ENCODE peak calls at places on chromosomes 3 and 15, in eight cellular contexts. U is myocyte, T is IMR-90, L is foreskin fibroblast, I is GM04503, A is progenitor cell of endocrine pancreas, F is Kasumi-1, H is fibroblast of mammary gland. R is an unnamed sample.

GRCh38 chr15:50523736-50524318 is 22.6 kb downstream of the USP50 start:
- DNase-seq in T (no peak), L (no peak), U (no peak), H (peak; percentile 49), I (peak; percentile 26), F (no peak), A (no peak), R (peak; percentile 17)

GRCh38 chr3:172289583-172289982 is 158.7 kb downstream of the GHSR start:
- DNase-seq in I (no peak), F (no peak), H (no peak), T (no peak), A (no peak), U (no peak), L (no peak), R (no peak)

GRCh38 chr15:98597666-98598065 is 50.7 kb upstream of the IGF1R start:
- DNase-seq in T (no peak), A (no peak), F (no peak), H (no peak), I (no peak), U (no peak), L (no peak), R (no peak)

GRCh38 chr15:65165875-65166274 is 19.3 kb downstream of the CLPX start:
- DNase-seq in L (no peak), F (no peak), T (no peak), I (no peak), U (no peak), A (no peak), H (no peak), R (no peak)

GRCh38 chr15:54082836-54083492 is 104.7 kb downstream of the UNC13C start:
- DNase-seq in L (no peak), I (no peak), H (peak; percentile 11), F (peak; percentile 37), U (peak; percentile 17), A (peak; percentile 15), T (peak; percentile 0), R (no peak)

GRCh38 chr15:81032818-81033217 is 32.1 kb downstream of the TLNRD1 start:
- DNase-seq in U (no peak), T (no peak), I (no peak), H (no peak), A (no peak), L (no peak), F (no peak), R (no peak)

GRCh38 chr3:164459526-164460151 is 618.7 kb downstream of the SI start:
- DNase-seq in F (no peak), A (no peak), T (no peak), I (no peak), H (peak; percentile 17), U (no peak), L (no peak), R (no peak)

GRCh38 chr15:33111051-33111451 is 83.5 kb downstream of the FMN1 start:
- DNase-seq in A (no peak), L (peak; percentile 48), I (no peak), H (peak; percentile 45), T (peak; percentile 75), U (no peak), F (no peak), R (no peak)

GRCh38 chr3:150265305-150265704 is 142.8 kb upstream of the TSC22D2 start:
- DNase-seq in A (no peak), F (no peak), L (no peak), U (no peak), I (no peak), T (no peak), H (no peak), R (no peak)

GRCh38 chr15:64870350-64870749 is 28.6 kb downstream of the PLEKHO2 start:
- DNase-seq in U (no peak), F (no peak), A (no peak), I (no peak), L (no peak), H (no peak), T (no peak), R (no peak)

GRCh38 chr15:71186267-71186666 is 71.0 kb downstream of the THSD4 start:
- DNase-seq in H (no peak), F (no peak), L (no peak), T (no peak), A (no peak), U (peak; percentile 10), I (no peak), R (no peak)

GRCh38 chr3:69370156-69370944 is 15.5 kb downstream of the FRMD4B start:
- DNase-seq in U (peak; percentile 91), T (no peak), L (peak; percentile 34), A (no peak), H (no peak), I (no peak), F (peak; percentile 47), R (no peak)

GRCh38 chr3:153158961-153159735 is 2.9 kb upstream of the RAP2B start:
- DNase-seq in H (no peak), U (no peak), T (no peak), L (no peak), A (no peak), F (no peak), I (no peak), R (no peak)

GRCh38 chr3:54574906-54575305 is 353.0 kb downstream of the LRTM1 start:
- DNase-seq in L (no peak), U (no peak), A (no peak), T (no peak), I (no peak), H (no peak), F (no peak), R (no peak)

GRCh38 chr3:49554639-49555265 is 475 bp downstream of the BSN start:
- DNase-seq in T (peak; percentile 10), A (peak; percentile 74), I (no peak), H (no peak), U (peak; percentile 43), L (peak; percentile 19), F (no peak), R (no peak)

GRCh38 chr3:122974764-122975162 is 52.8 kb downstream of the SEMA5B start:
- DNase-seq in H (peak; percentile 35), T (peak; percentile 54), F (no peak), U (peak; percentile 77), L (peak; percentile 23), I (no peak), A (no peak), R (no peak)

GRCh38 chr3:99565316-99565715 is 73.1 kb upstream of the COL8A1 start:
- DNase-seq in T (no peak), U (peak; percentile 47), L (no peak), I (no peak), F (no peak), A (no peak), H (no peak), R (no peak)

GRCh38 chr15:89648106-89649012 is 6.9 kb downstream of the KIF7 start:
- DNase-seq in F (no peak), L (no peak), U (no peak), T (no peak), I (no peak), A (no peak), H (no peak), R (no peak)

GRCh38 chr15:36612063-36612788 is 32.8 kb downstream of the CDIN1 start:
- DNase-seq in L (peak; percentile 91), F (no peak), I (peak; percentile 80), T (peak; percentile 97), H (peak; percentile 91), U (peak; percentile 60), A (no peak), R (peak; percentile 64)

GRCh38 chr15:64249842-64250575 is 87.2 kb upstream of the PPIB start:
- DNase-seq in F (no peak), L (no peak), I (no peak), U (no peak), T (peak; percentile 56), A (no peak), H (peak; percentile 21), R (no peak)

GRCh38 chr3:71089271-71089670 is 494.3 kb downstream of the FOXP1 start:
- DNase-seq in H (peak; percentile 54), L (peak; percentile 36), F (peak; percentile 17), T (peak; percentile 69), A (no peak), U (no peak), I (no peak), R (no peak)

GRCh38 chr3:49295489-49296058 is 18.5 kb upstream of the C3orf62 start:
- DNase-seq in I (no peak), U (peak; percentile 45), A (no peak), H (peak; percentile 67), L (peak; percentile 24), T (peak; percentile 35), F (peak; percentile 68), R (peak; percentile 38)

GRCh38 chr3:132488136-132488535 is 70.8 kb downstream of the DNAJC13 start:
- DNase-seq in L (no peak), T (no peak), I (no peak), U (no peak), A (no peak), F (no peak), H (no peak), R (no peak)

GRCh38 chr3:33426630-33427341 is 13.4 kb downstream of the UBP1 start:
- DNase-seq in L (no peak), F (no peak), H (no peak), U (peak; percentile 15), I (no peak), A (no peak), T (no peak), R (no peak)

GRCh38 chr3:98556164-98557130 is 24.7 kb downstream of the GPR15 start:
- DNase-seq in L (no peak), U (no peak), A (no peak), F (peak; percentile 43), H (no peak), I (no peak), T (no peak), R (no peak)

GRCh38 chr3:168812234-168812633 is 716.5 kb upstream of the GOLIM4 start:
- DNase-seq in T (no peak), H (no peak), U (no peak), I (no peak), L (no peak), F (no peak), A (no peak), R (no peak)

GRCh38 chr3:103991461-103992115 is 1375.1 kb upstream of the ALCAM start:
- DNase-seq in U (no peak), L (no peak), I (no peak), A (no peak), H (peak; percentile 3), F (no peak), T (no peak), R (peak; percentile 3)

GRCh38 chr3:197830967-197831313 is 39.9 kb downstream of the LRCH3 start:
- DNase-seq in F (no peak), A (no peak), H (no peak), U (no peak), L (no peak), I (no peak), T (no peak), R (no peak)

GRCh38 chr3:138740057-138740456 is 94.7 kb downstream of the PIK3CB start:
- DNase-seq in T (no peak), A (no peak), F (no peak), H (no peak), L (no peak), I (no peak), U (no peak), R (no peak)

GRCh38 chr3:107704477-107704876 is 181.7 kb downstream of the BBX start:
- DNase-seq in I (no peak), H (peak; percentile 73), L (no peak), T (peak; percentile 70), F (no peak), U (peak; percentile 22), A (no peak), R (no peak)

GRCh38 chr3:65303431-65303830 is 615.6 kb upstream of the ADAMTS9 start:
- DNase-seq in U (peak; percentile 81), H (no peak), A (no peak), T (no peak), L (no peak), F (no peak), I (no peak), R (no peak)

GRCh38 chr3:134636406-134636805 is 14.4 kb downstream of the KY start:
- DNase-seq in I (no peak), L (no peak), A (no peak), T (no peak), U (no peak), F (no peak), H (no peak), R (no peak)

GRCh38 chr15:29925227-29926082 is 103.2 kb upstream of the TJP1 start:
- DNase-seq in L (peak; percentile 63), U (peak; percentile 70), H (peak; percentile 79), A (peak; percentile 66), F (no peak), I (no peak), T (peak; percentile 80), R (no peak)

GRCh38 chr3:138051946-138052802 is 42.2 kb downstream of the CLDN18 start:
- DNase-seq in F (peak; percentile 20), I (no peak), H (peak; percentile 61), A (peak; percentile 44), T (peak; percentile 62), U (peak; percentile 63), L (peak; percentile 49), R (peak; percentile 19)